ENCODE peak calls at places on chromosomes 3 and 15, in seven cellular contexts. Q, I, J, U, F, Y and L are unnamed samples.

GRCh38 chr3:16741103-16741758 is 136.0 kb upstream of the DAZL start:
- DNase-seq in Q (no peak), I (no peak), J (peak; percentile 90), U (peak; percentile 35), F (no peak), Y (no peak), L (no peak)

GRCh38 chr15:49815937-49816336 is 195.1 kb downstream of the DTWD1 start:
- DNase-seq in Q (no peak), I (no peak), J (peak; percentile 36), U (peak; percentile 36), F (no peak), Y (no peak), L (no peak)

GRCh38 chr15:60358935-60359672 is 38.7 kb downstream of the ANXA2 start:
- DNase-seq in Q (no peak), I (peak; percentile 71), J (peak; percentile 76), U (no peak), F (no peak), Y (no peak), L (no peak)

GRCh38 chr15:90087454-90088154 is 14.7 kb downstream of the IDH2 start:
- DNase-seq in Q (no peak), I (peak; percentile 77), J (peak; percentile 38), U (peak; percentile 34), F (no peak), Y (peak; percentile 79), L (no peak)

GRCh38 chr3:194086251-194087075 is 49.5 kb upstream of the HES1 start:
- DNase-seq in Q (peak; percentile 53), I (no peak), J (no peak), U (no peak), F (no peak), Y (no peak), L (no peak)

GRCh38 chr15:85639752-85640381 is 154.9 kb downstream of the KLHL25 start:
- DNase-seq in Q (no peak), I (no peak), J (peak; percentile 65), U (no peak), F (no peak), Y (no peak), L (no peak)

GRCh38 chr3:43726511-43726910 is 35.8 kb downstream of the ABHD5 start:
- DNase-seq in Q (no peak), I (no peak), J (peak; percentile 49), U (no peak), F (no peak), Y (no peak), L (no peak)

GRCh38 chr3:125110016-125110875 is 54.4 kb upstream of the HEG1 start:
- DNase-seq in Q (no peak), I (no peak), J (peak; percentile 98), U (peak; percentile 74), F (no peak), Y (no peak), L (no peak)

GRCh38 chr3:148379763-148380162 is 317.9 kb upstream of the AGTR1 start:
- DNase-seq in Q (no peak), I (peak; percentile 18), J (peak; percentile 81), U (peak; percentile 59), F (peak; percentile 6), Y (no peak), L (no peak)

GRCh38 chr3:108053025-108053424 is 37.8 kb downstream of the CD47 start:
- DNase-seq in Q (no peak), I (no peak), J (no peak), U (no peak), F (no peak), Y (no peak), L (no peak)

GRCh38 chr3:11662392-11662990 is 18.8 kb upstream of the VGLL4 start:
- DNase-seq in Q (no peak), I (no peak), J (no peak), U (no peak), F (no peak), Y (no peak), L (no peak)

GRCh38 chr3:159635047-159635641 is 353.5 kb upstream of the IL12A start:
- DNase-seq in Q (no peak), I (no peak), J (peak; percentile 32), U (no peak), F (no peak), Y (no peak), L (no peak)

GRCh38 chr3:195467641-195468390 is 25.0 kb upstream of the ACAP2 start:
- DNase-seq in Q (no peak), I (no peak), J (no peak), U (no peak), F (no peak), Y (no peak), L (no peak)

GRCh38 chr3:50248387-50248786 is 12.4 kb downstream of the GNAI2 start:
- DNase-seq in Q (no peak), I (no peak), J (no peak), U (no peak), F (no peak), Y (peak; percentile 35), L (no peak)

GRCh38 chr3:152382312-152383135 is 113.8 kb downstream of the MBNL1 start:
- DNase-seq in Q (no peak), I (no peak), J (no peak), U (peak; percentile 32), F (no peak), Y (no peak), L (no peak)

GRCh38 chr3:172303181-172303580 is 145.1 kb downstream of the GHSR start:
- DNase-seq in Q (no peak), I (no peak), J (peak; percentile 24), U (no peak), F (no peak), Y (no peak), L (no peak)

GRCh38 chr3:172305974-172306373 is 142.3 kb downstream of the GHSR start:
- DNase-seq in Q (no peak), I (no peak), J (no peak), U (no peak), F (no peak), Y (no peak), L (no peak)

GRCh38 chr3:172302176-172302575 is 146.1 kb downstream of the GHSR start:
- DNase-seq in Q (no peak), I (no peak), J (no peak), U (no peak), F (no peak), Y (no peak), L (no peak)

GRCh38 chr3:172305552-172305951 is 142.7 kb downstream of the GHSR start:
- DNase-seq in Q (no peak), I (no peak), J (peak; percentile 74), U (no peak), F (no peak), Y (no peak), L (no peak)

GRCh38 chr3:172303941-172304558 is 144.2 kb downstream of the GHSR start:
- DNase-seq in Q (no peak), I (no peak), J (no peak), U (no peak), F (no peak), Y (no peak), L (no peak)
- TF ChIP-seq CTCF in Q (no peak), I (peak; percentile 33), J (peak; percentile 35), U (no peak), F (no peak), Y (no peak), L (no peak)

DNA sequence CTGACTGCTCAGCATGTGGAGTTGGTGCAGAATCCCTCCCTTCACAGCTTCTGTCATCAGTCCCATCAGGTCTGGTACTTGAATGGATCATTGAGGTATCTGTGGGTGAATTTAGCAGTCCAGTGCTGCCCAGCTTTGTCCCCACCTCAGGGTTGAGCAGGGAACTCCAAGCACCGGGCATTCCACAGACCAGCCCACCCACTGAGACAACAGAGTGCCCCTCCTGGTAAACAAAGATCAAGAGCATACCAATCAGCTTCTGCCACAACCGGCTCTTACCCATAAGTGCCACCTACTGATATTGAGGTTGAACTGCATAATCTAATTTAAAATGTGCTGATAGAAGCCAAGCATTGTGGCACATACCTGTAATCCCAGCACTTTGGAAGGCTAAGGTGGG is 57.1 kb upstream of the FXR1 start:
- DNase-seq in Q (peak; percentile 43), I (no peak), J (no peak), U (peak; percentile 24), F (no peak), Y (no peak), L (no peak)
- TF ChIP-seq CTCF in Q (no peak), I (no peak), J (no peak), U (peak; percentile 24), F (no peak), Y (no peak), L (peak; percentile 31)

DNA sequence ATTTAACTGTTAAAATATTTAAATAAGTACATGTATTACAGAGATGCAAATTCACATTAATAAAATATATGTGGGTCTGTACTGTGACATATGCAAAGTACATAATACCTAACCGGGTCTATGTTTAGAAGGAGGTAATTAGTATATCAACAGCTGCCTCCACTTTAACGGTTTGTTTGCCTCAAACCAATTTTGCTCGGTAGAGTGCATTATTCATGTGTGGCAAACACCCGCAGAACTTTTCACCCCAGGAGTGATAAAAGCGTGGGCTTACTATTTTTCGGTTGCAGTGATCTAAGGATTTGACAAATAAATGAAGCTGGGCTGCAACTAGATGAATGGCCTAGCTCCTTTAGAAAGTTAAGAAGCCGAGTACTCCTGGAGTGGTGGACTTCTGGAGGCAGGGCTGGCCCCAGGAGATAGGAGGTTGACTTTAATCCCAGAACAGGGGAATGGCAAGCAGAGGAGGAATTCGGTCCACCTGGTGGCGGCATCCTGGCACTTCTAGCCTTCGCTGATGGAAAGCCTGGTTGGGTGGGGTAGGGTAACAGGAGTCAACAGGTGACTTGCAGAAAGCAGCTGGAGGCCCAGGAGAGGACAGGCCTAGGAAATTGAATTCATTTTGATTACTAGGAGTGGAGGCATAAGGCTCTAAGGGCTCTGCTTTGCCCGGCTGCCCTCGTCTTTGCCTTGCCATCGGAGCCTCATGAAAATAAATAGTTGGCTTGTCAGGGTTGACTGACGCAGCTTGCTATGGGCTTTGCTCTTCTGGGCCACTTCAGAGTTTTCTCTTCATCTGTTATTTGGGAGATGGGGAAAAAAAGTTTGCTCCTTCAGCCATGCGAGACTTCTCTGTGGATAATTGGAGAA is 2.4 kb downstream of the SLCO3A1 start:
- DNase-seq in Q (peak; percentile 61), I (peak; percentile 45), J (no peak), U (no peak), F (peak; percentile 37), Y (no peak), L (no peak)
- TF ChIP-seq CTCF in Q (peak; percentile 82), I (peak; percentile 38), J (no peak), U (peak; percentile 9), F (peak; percentile 31), Y (peak; percentile 43), L (peak; percentile 58)

GRCh38 chr3:23800731-23801130 is 5.0 kb upstream of the UBE2E1 start:
- DNase-seq in Q (no peak), I (peak; percentile 42), J (peak; percentile 65), U (peak; percentile 32), F (no peak), Y (no peak), L (no peak)
- TF ChIP-seq CTCF in Q (no peak), I (peak; percentile 50), J (peak; percentile 34), U (peak; percentile 1), F (no peak), Y (no peak), L (no peak)